ENCODE peak calls at places on chromosomes 12 and 14, in seven cellular contexts. Q is ACHN, D is GM19239, M is GM12864, K is C1 segment of cervical spinal cord, W is anterior cingulate cortex, N is tibial artery. V is an unnamed sample.

GRCh38 chr14:55847766-55848165 is 267.8 kb downstream of the KTN1 start:
- DNase-seq in Q (no peak), D (no peak), M (no peak), K (no peak), W (no peak), N (no peak), V (no peak)

GRCh38 chr12:13125996-13126395 is 22.5 kb upstream of the GSG1 start:
- DNase-seq in Q (no peak), D (no peak), M (no peak), K (no peak), W (no peak), N (no peak), V (no peak)

GRCh38 chr14:90551733-90552464 is 155.1 kb downstream of the CALM1 start:
- DNase-seq in Q (no peak), D (no peak), M (no peak), K (no peak), W (no peak), N (no peak), V (no peak)

GRCh38 chr12:58877243-58877743 is 43.0 kb downstream of the LRIG3 start:
- DNase-seq in Q (peak), D (no peak), M (no peak), K (no peak), W (no peak), N (no peak), V (no peak)

GRCh38 chr14:50773632-50774541 is 57.1 kb downstream of the NIN start:
- DNase-seq in Q (peak), D (no peak), M (no peak), K (peak), W (peak), N (no peak), V (peak)

GRCh38 chr12:23431006-23431405 is 518.5 kb downstream of the SOX5 start:
- DNase-seq in Q (no peak), D (no peak), M (no peak), K (no peak), W (no peak), N (no peak), V (no peak)

GRCh38 chr14:71776463-71777359 is 155.5 kb upstream of the RGS6 start:
- DNase-seq in Q (no peak), D (peak), M (no peak), K (no peak), W (no peak), N (no peak), V (no peak)

GRCh38 chr14:88470542-88471440 is 84.0 kb downstream of the PTPN21 start:
- DNase-seq in Q (no peak), D (no peak), M (no peak), K (no peak), W (no peak), N (no peak), V (no peak)

GRCh38 chr14:55706341-55706684 is 126.3 kb downstream of the KTN1 start:
- DNase-seq in Q (no peak), D (no peak), M (no peak), K (no peak), W (no peak), N (no peak), V (no peak)

GRCh38 chr12:59041241-59042121 is 121.2 kb upstream of the LRIG3 start:
- DNase-seq in Q (peak), D (no peak), M (no peak), K (no peak), W (no peak), N (no peak), V (no peak)

GRCh38 chr14:102029956-102030355 is 56.9 kb downstream of the HSP90AA1 start:
- DNase-seq in Q (no peak), D (no peak), M (no peak), K (no peak), W (no peak), N (no peak), V (no peak)

GRCh38 chr12:108046135-108046534 is 83.0 kb upstream of the WSCD2 start:
- DNase-seq in Q (no peak), D (no peak), M (no peak), K (no peak), W (no peak), N (no peak), V (no peak)

GRCh38 chr12:32794281-32794680 is 38.6 kb upstream of the YARS2 start:
- DNase-seq in Q (no peak), D (no peak), M (no peak), K (no peak), W (no peak), N (no peak), V (no peak)

GRCh38 chr12:84994436-84994835 is 41.6 kb downstream of the TSPAN19 start:
- DNase-seq in Q (no peak), D (no peak), M (no peak), K (no peak), W (no peak), N (no peak), V (no peak)

GRCh38 chr12:90152897-90153624 is 444.4 kb upstream of the ATP2B1 start:
- DNase-seq in Q (no peak), D (no peak), M (no peak), K (no peak), W (no peak), N (no peak), V (no peak)

GRCh38 chr14:85934123-85934885 is 404.4 kb downstream of the FLRT2 start:
- DNase-seq in Q (peak), D (peak), M (peak), K (no peak), W (no peak), N (no peak), V (peak)

GRCh38 chr14:34043627-34044372 is 92.9 kb upstream of the EGLN3 start:
- DNase-seq in Q (no peak), D (peak), M (peak), K (no peak), W (no peak), N (no peak), V (no peak)

GRCh38 chr12:105783983-105784947 is 354.5 kb downstream of the NUAK1 start:
- DNase-seq in Q (no peak), D (no peak), M (peak), K (no peak), W (no peak), N (no peak), V (peak)

GRCh38 chr12:129467749-129468148 is 436.1 kb downstream of the TMEM132D start:
- DNase-seq in Q (no peak), D (no peak), M (no peak), K (no peak), W (no peak), N (no peak), V (no peak)

GRCh38 chr12:102568151-102568815 is 87.9 kb upstream of the IGF1 start:
- DNase-seq in Q (peak), D (no peak), M (no peak), K (no peak), W (no peak), N (no peak), V (no peak)

GRCh38 chr12:92242917-92243316 is 97.3 kb upstream of the BTG1 start:
- DNase-seq in Q (no peak), D (no peak), M (no peak), K (no peak), W (no peak), N (no peak), V (no peak)

GRCh38 chr12:6605425-6606330 is 1.5 kb downstream of the CHD4 start:
- DNase-seq in Q (peak), D (no peak), M (no peak), K (no peak), W (peak), N (peak), V (peak)

GRCh38 chr12:104588048-104588942 is 131.5 kb downstream of the CHST11 start:
- DNase-seq in Q (peak), D (no peak), M (no peak), K (no peak), W (no peak), N (no peak), V (no peak)